ENCODE peak calls at places on chromosomes 1 and 21, in five cellular contexts. H is A549, Y is upper lobe of left lung, O is HepG2, G is GM12878. W is an unnamed sample.

GRCh38 chr1:200250469-200250868 is 159.4 kb downstream of the ZNF281 start:
- ATAC-seq in H (no peak), Y (no peak), G (no peak), O (no peak), W (no peak)

GRCh38 chr1:9901148-9902059 is 8.7 kb downstream of the CTNNBIP1 start:
- ATAC-seq in G (no peak), Y (peak), O (peak), H (no peak), W (no peak)

GRCh38 chr1:168833352-168833751 is 104.3 kb upstream of the DPT start:
- ATAC-seq in G (no peak), H (no peak), O (peak), Y (no peak), W (no peak)

GRCh38 chr1:152398812-152399698 is 15.0 kb downstream of the CRNN start:
- ATAC-seq in O (peak), G (peak), Y (no peak), H (peak), W (no peak)

GRCh38 chr1:151314137-151314875 is 12.9 kb downstream of the PI4KB start:
- ATAC-seq in O (peak), Y (peak), H (no peak), G (no peak), W (peak)

GRCh38 chr1:15617173-15617873 is at the start of gene DDI2:
- ATAC-seq in G (peak), O (peak), Y (peak), H (peak), W (peak)

GRCh38 chr1:99758073-99758511 is 8.3 kb downstream of the FRRS1 start:
- ATAC-seq in G (peak), O (no peak), H (no peak), Y (no peak), W (no peak)

GRCh38 chr21:20443558-20444155 is 554.6 kb upstream of the NCAM2 start:
- ATAC-seq in O (no peak), H (no peak), Y (no peak), G (no peak), W (no peak)

GRCh38 chr1:197011614-197012013 is 34.3 kb downstream of the CFHR5 start:
- ATAC-seq in O (no peak), G (no peak), H (no peak), Y (no peak), W (no peak)

GRCh38 chr1:227411066-227411465 is 92.8 kb upstream of the CDC42BPA start:
- ATAC-seq in Y (no peak), G (no peak), H (no peak), O (no peak), W (no peak)

GRCh38 chr1:109885589-109885988 is 25.1 kb upstream of the CSF1 start:
- ATAC-seq in Y (no peak), H (no peak), G (no peak), O (no peak), W (no peak)

GRCh38 chr1:174217787-174218574 is 58.7 kb downstream of the RABGAP1L start:
- ATAC-seq in O (peak), G (peak), Y (peak), H (peak), W (no peak)

GRCh38 chr1:46757256-46757955 is 38.5 kb upstream of the EFCAB14 start:
- ATAC-seq in G (no peak), H (no peak), O (no peak), Y (peak), W (no peak)

GRCh38 chr1:216580538-216581057 is 142.6 kb downstream of the ESRRG start:
- ATAC-seq in O (no peak), H (no peak), G (no peak), Y (no peak), W (no peak)

GRCh38 chr1:159790237-159790917 is 9.6 kb downstream of the DUSP23 start:
- ATAC-seq in O (peak), Y (peak), H (peak), G (peak), W (no peak)

GRCh38 chr1:231241751-231242150 is 739 bp downstream of the GNPAT start:
- ATAC-seq in O (peak), H (peak), G (peak), Y (peak), W (no peak)

GRCh38 chr1:66739401-66740157 is 12.7 kb upstream of the DYNLT5 start:
- ATAC-seq in G (no peak), Y (peak), H (no peak), O (no peak), W (no peak)

GRCh38 chr21:21788591-21788990 is 790.4 kb downstream of the NCAM2 start:
- ATAC-seq in O (no peak), G (no peak), Y (no peak), H (no peak), W (no peak)

GRCh38 chr1:212727386-212728181 is 27.9 kb upstream of the BATF3 start:
- ATAC-seq in H (no peak), G (no peak), O (no peak), Y (peak), W (no peak)

GRCh38 chr1:75341537-75341936 is 207.3 kb downstream of the LHX8 start:
- ATAC-seq in Y (no peak), O (no peak), H (no peak), G (peak), W (no peak)

GRCh38 chr1:87810166-87810565 is 481.5 kb downstream of the LMO4 start:
- ATAC-seq in H (no peak), O (no peak), Y (no peak), G (no peak), W (no peak)

GRCh38 chr21:15823486-15824150 is 93.8 kb downstream of the USP25 start:
- ATAC-seq in Y (no peak), H (no peak), O (no peak), G (no peak), W (no peak)

GRCh38 chr1:52588535-52588934 is 13.6 kb upstream of the GPX7 start:
- ATAC-seq in G (no peak), H (no peak), O (no peak), Y (peak), W (no peak)

GRCh38 chr1:206953126-206953525 is 6.9 kb upstream of the PIGR start:
- ATAC-seq in G (no peak), H (no peak), Y (no peak), O (no peak), W (no peak)

GRCh38 chr1:110636149-110636935 is 30.2 kb upstream of the KCNA2 start:
- ATAC-seq in H (no peak), Y (no peak), G (peak), O (no peak), W (no peak)

GRCh38 chr1:218488986-218489385 is 143.8 kb downstream of the TGFB2 start:
- ATAC-seq in H (peak), G (no peak), Y (no peak), O (no peak), W (no peak)

GRCh38 chr1:6460349-6461236 is 5.4 kb downstream of the TNFRSF25 start:
- ATAC-seq in Y (peak), H (no peak), G (peak), O (no peak), W (no peak)

GRCh38 chr1:118077331-118078055 is 107.5 kb downstream of the SPAG17 start:
- ATAC-seq in O (no peak), G (no peak), Y (no peak), H (peak), W (no peak)

GRCh38 chr1:22037520-22037919 is 15.0 kb upstream of the CDC42 start:
- ATAC-seq in G (no peak), H (no peak), O (no peak), Y (no peak), W (no peak)

DNA sequence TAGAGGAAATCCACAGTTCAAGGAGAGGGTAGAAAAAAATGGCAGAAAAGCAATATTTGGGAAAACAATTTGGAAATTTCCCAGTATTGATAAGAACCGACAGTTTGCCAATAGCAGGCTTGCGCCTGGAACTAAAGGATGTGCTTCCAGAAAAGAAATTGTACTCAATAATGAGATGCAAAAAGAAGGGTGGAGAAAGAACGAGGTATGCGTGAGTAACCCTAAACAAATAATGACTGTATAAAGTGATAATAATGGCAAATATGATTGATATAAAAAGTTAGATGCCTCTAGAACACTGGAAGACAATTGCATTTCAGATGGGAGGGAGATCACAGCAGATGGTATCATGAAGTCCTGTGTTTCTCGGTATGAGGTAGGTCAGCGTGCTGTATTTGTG is 458.9 kb downstream of the DSCAM start:
- ATAC-seq in O (no peak), G (no peak), H (no peak), Y (no peak), W (no peak)
- TF ChIP-seq EP300 in O (no peak), G (no peak), H (no peak), Y (no peak), W (no peak)

DNA sequence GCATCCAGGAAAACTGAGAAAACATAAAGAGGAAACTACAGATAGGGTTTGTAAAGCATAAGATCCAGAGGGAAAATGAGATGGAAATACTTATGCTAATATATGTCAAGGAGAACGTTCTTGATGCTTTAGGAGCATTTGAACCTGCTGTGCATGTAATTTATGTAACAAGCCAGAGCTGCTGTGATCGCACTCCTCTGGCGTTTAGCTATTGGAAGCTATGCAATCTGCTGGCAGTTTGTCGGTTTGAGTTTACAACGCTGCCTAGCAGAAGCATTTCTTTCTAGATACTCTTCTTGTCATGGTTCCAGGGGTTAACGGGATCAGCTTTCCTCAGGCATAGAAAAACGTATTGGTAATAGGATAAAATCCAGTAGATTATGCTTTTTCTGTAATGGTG is 182.7 kb downstream of the KCNH1 start:
- ATAC-seq in G (no peak), O (no peak), H (no peak), Y (no peak), W (no peak)
- TF ChIP-seq EP300 in G (no peak), O (no peak), H (no peak), Y (no peak), W (no peak)

GRCh38 chr1:17192394-17193221 is 12.3 kb upstream of the PADI1 start:
- ATAC-seq in Y (no peak), O (no peak), G (peak), H (no peak), W (no peak)
- TF ChIP-seq EP300 in Y (no peak), O (no peak), G (no peak), H (no peak), W (no peak)

GRCh38 chr1:244046907-244047738 is 4.0 kb upstream of the ZBTB18 start:
- ATAC-seq in G (no peak), H (no peak), O (no peak), Y (no peak), W (no peak)

GRCh38 chr1:244049142-244049968 is 1.7 kb upstream of the ZBTB18 start:
- ATAC-seq in O (peak), G (no peak), H (peak), Y (no peak), W (no peak)

GRCh38 chr1:244049969-244050834 is 881 bp upstream of the ZBTB18 start:
- ATAC-seq in G (no peak), Y (no peak), H (no peak), O (no peak), W (no peak)

GRCh38 chr1:244048566-244049141 is 2.4 kb upstream of the ZBTB18 start:
- ATAC-seq in O (peak), G (no peak), Y (no peak), H (peak), W (no peak)

DNA sequence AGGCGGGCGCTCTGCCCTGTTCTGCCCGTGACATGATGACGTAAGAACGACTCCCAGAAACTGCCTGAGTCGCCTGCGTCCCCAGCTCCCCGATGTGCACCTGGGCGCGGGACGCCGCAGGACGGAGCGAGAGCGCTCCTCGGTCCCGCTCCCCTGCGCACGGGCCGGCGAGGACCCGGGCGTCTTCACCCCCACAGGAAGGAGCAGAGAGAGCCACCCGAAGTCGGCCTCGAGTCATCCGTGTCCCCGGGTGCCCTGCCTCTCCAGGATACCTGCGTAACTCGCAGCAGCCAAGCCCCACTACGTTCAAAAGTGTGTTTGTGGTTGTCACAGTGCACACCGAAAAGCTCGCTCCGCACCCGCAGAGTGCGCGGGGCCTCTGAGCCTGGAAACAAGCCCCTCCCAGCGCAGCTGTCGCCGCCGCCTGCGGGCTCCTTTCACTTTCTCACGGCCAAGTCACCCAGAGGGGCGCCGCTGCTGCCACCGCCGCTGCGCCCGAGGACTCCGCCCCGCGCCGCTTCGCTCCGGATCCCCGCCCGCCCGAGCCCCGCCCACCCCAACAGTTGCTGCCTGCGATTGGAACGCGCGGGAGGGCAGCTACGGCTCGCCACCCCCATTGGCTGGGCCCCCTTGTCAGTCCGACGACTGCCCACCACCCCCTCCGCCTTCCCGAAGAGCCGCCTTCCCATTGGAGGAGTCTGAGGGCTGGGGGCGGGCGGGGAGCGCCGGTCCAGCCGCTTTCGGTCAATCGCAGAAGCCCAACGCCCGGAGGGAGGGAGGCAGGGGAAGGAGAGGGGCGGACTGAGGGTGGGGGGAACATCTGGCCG is 3.1 kb upstream of the ZBTB18 start:
- ATAC-seq in H (peak), Y (peak), O (peak), G (peak), W (peak)
- TF ChIP-seq EP300 in H (no peak), Y (no peak), O (no peak), G (peak), W (no peak)

W was measured in gastroesophageal sphincter.